ENCODE peak calls at places on chromosomes 5 and 9, in eight cellular contexts. A is CD8-positive, alpha-beta T cell; Y is naive thymus-derived CD4-positive, alpha-beta T cell; U is endodermal cell; W is A549; Q is mesendoderm; N is aorta; O is upper lobe of right lung. C is an unnamed sample.

GRCh38 chr5:174837919-174838902 is 113.8 kb downstream of the MSX2 start:
- DNase-seq in A (no peak), U (peak; percentile 82), W (peak; percentile 40), Q (peak; percentile 73), N (no peak), O (no peak), Y (no peak), C (peak; percentile 80)

GRCh38 chr5:121987685-121988073 is 25.9 kb downstream of the SRFBP1 start:
- DNase-seq in Q (no peak), Y (no peak), O (no peak), U (no peak), A (no peak), W (no peak), N (no peak), C (no peak)

GRCh38 chr9:25964239-25964638 is 286.0 kb upstream of the TUSC1 start:
- DNase-seq in A (no peak), Y (no peak), Q (peak; percentile 95), U (peak; percentile 80), W (peak; percentile 8), O (no peak), N (no peak), C (peak; percentile 92)

GRCh38 chr5:947626-948471 is 55.2 kb downstream of the TRIP13 start:
- DNase-seq in Y (no peak), A (no peak), Q (no peak), O (no peak), U (no peak), N (no peak), W (no peak), C (no peak)

GRCh38 chr9:74800226-74800625 is 87.5 kb downstream of the TRPM6 start:
- DNase-seq in W (no peak), U (no peak), Q (no peak), Y (no peak), A (no peak), N (no peak), O (no peak), C (no peak)

GRCh38 chr9:22005700-22006605 is 3.2 kb downstream of the CDKN2B start:
- DNase-seq in W (no peak), A (no peak), U (peak; percentile 72), N (no peak), Y (no peak), Q (peak; percentile 87), O (peak; percentile 52), C (peak; percentile 69)

GRCh38 chr5:109454726-109455505 is 45.1 kb upstream of the PJA2 start:
- DNase-seq in N (no peak), U (no peak), W (no peak), Y (no peak), Q (peak; percentile 22), A (no peak), O (no peak), C (no peak)

GRCh38 chr5:178334856-178335255 is 102.3 kb upstream of the PHYKPL start:
- DNase-seq in A (no peak), Y (no peak), W (no peak), O (peak; percentile 72), Q (no peak), U (no peak), N (peak; percentile 71), C (no peak)

GRCh38 chr9:121073038-121073437 is 1.7 kb upstream of the CNTRL start:
- DNase-seq in W (no peak), Q (no peak), Y (no peak), O (no peak), U (no peak), N (peak; percentile 76), A (no peak), C (no peak)

GRCh38 chr9:123761905-123762605 is 167.9 kb downstream of the DENND1A start:
- DNase-seq in O (no peak), U (peak; percentile 44), W (no peak), Y (no peak), Q (peak; percentile 47), A (no peak), N (no peak), C (peak; percentile 68)

GRCh38 chr5:178304761-178305645 is 72.4 kb upstream of the PHYKPL start:
- DNase-seq in Q (no peak), U (peak; percentile 20), O (peak; percentile 49), Y (no peak), W (no peak), N (no peak), A (no peak), C (no peak)

GRCh38 chr5:150561571-150562295 is 53.8 kb downstream of the NDST1 start:
- DNase-seq in N (no peak), Y (no peak), O (no peak), U (no peak), Q (no peak), W (no peak), A (no peak), C (no peak)

GRCh38 chr9:1058826-1059225 is 8.7 kb downstream of the DMRT2 start:
- DNase-seq in Y (no peak), U (no peak), A (no peak), Q (no peak), N (no peak), W (no peak), O (no peak), C (no peak)

GRCh38 chr9:130732131-130732530 is 38.6 kb downstream of the EXOSC2 start:
- DNase-seq in N (no peak), U (peak; percentile 59), Q (peak; percentile 28), O (no peak), W (no peak), Y (no peak), A (no peak), C (peak; percentile 60)

GRCh38 chr5:135921388-135921787 is 25.7 kb upstream of the IL9 start:
- DNase-seq in O (no peak), Q (no peak), W (no peak), N (no peak), U (no peak), Y (no peak), A (no peak), C (no peak)

GRCh38 chr9:129278391-129279237 is 100.6 kb upstream of the IER5L start:
- DNase-seq in U (peak; percentile 86), Q (no peak), N (peak; percentile 31), W (peak; percentile 76), A (no peak), O (peak; percentile 63), Y (no peak), C (peak; percentile 71)

GRCh38 chr9:113673726-113674125 is 202.4 kb upstream of the ZNF618 start:
- DNase-seq in N (no peak), O (no peak), A (no peak), W (no peak), U (no peak), Y (no peak), Q (no peak), C (no peak)

GRCh38 chr9:69139596-69139995 is 34.5 kb upstream of the TJP2 start:
- DNase-seq in U (peak; percentile 40), A (no peak), W (no peak), O (no peak), Y (no peak), N (no peak), Q (no peak), C (no peak)

GRCh38 chr9:71766663-71767062 is 1.6 kb downstream of the CEMIP2 start:
- DNase-seq in W (no peak), O (no peak), Y (no peak), A (peak; percentile 20), N (no peak), U (no peak), Q (no peak), C (no peak)

GRCh38 chr9:71765693-71766092 is 2.6 kb downstream of the CEMIP2 start:
- DNase-seq in O (no peak), N (no peak), Y (no peak), W (no peak), Q (no peak), U (no peak), A (no peak), C (no peak)

GRCh38 chr9:71762900-71763653 is 5.2 kb downstream of the CEMIP2 start:
- DNase-seq in W (peak; percentile 71), O (no peak), U (no peak), N (no peak), A (no peak), Q (no peak), Y (no peak), C (no peak)

GRCh38 chr9:71763752-71764332 is 4.5 kb downstream of the CEMIP2 start:
- DNase-seq in A (no peak), Q (no peak), U (no peak), N (no peak), Y (no peak), W (no peak), O (no peak), C (no peak)

GRCh38 chr9:71764438-71764837 is 3.9 kb downstream of the CEMIP2 start:
- DNase-seq in U (no peak), A (no peak), N (no peak), W (no peak), O (no peak), Q (no peak), Y (no peak), C (no peak)
- H3K4me1 ChIP-seq in U (peaks cover 31% of the 10 kb centered on the region), A (peaks cover 58% of the 10 kb centered on the region), N (no peaks in the 10 kb centered on the region), W (peaks cover 62% of the 10 kb centered on the region), O (peaks cover 44% of the 10 kb centered on the region), Q (peaks cover 8% of the 10 kb centered on the region), Y (peaks cover 32% of the 10 kb centered on the region), C (peaks cover 75% of the 10 kb centered on the region)

DNA sequence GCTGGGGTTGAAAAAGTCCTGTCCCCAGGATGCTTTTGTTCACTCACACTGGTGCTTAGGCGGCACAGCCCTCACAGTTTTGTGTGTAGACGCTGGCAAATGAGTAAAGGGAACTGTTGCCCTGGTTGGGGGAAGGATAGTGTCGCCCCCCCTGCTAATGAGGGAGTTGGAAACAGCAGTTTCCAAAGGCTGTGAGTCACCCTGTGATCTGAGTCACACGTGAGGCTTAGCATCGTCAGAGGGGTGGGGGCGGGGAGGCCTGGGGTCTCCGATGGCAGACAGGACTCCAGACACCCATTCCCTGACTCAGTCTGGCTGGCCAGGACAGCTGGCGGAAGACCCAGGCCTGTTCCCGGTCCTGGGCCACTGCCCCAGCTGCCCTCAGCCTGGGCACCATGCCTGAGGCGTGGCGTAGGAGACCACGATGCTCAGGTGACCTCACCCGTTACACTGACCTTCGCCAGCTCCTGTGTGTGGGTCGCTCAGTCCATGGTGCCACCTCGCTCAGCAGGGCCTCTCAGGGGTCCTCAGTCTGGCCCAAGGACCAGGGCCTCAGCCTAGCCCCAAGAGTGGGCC is 2.9 kb downstream of the DNAJB5 start:
- DNase-seq in W (no peak), Y (no peak), Q (peak; percentile 87), U (peak; percentile 72), A (peak; percentile 23), N (peak; percentile 85), O (no peak), C (no peak)
- H3K4me1 ChIP-seq in W (peaks cover 47% of the 10 kb centered on the region), Y (peaks cover 8% of the 10 kb centered on the region), Q (peaks cover 30% of the 10 kb centered on the region), U (peaks cover 31% of the 10 kb centered on the region), A (peaks cover 18% of the 10 kb centered on the region), N (no peaks in the 10 kb centered on the region), O (peaks cover 30% of the 10 kb centered on the region), C (peaks cover 49% of the 10 kb centered on the region)

DNA sequence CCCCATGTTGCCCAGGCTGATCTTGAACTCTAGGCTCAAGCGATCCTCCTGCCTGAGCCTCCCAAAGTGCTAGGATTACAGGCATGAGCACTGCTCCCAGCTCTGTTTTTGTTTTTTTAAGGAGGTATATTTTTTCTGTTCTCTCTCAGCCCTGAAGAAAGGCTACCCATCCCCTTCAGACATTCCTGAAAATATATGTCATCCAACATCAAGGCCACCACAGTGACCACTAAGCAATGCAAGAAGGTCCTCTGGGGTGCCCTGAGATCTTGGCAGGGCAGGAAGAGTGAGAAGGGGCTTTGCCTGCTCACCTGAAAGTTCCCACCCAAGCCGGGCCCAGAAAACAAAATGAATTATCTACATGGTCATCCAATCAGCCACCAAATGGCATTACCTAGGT is 47.8 kb upstream of the IL17B start:
- DNase-seq in Y (no peak), N (no peak), W (no peak), U (no peak), Q (no peak), A (no peak), O (no peak), C (no peak)
- H3K4me1 ChIP-seq in Y (no peaks in the 10 kb centered on the region), N (no peaks in the 10 kb centered on the region), W (peaks cover 23% of the 10 kb centered on the region), U (peaks cover 9% of the 10 kb centered on the region), Q (peaks cover 12% of the 10 kb centered on the region), A (peaks cover 9% of the 10 kb centered on the region), O (peaks cover 49% of the 10 kb centered on the region), C (peaks cover 33% of the 10 kb centered on the region)

GRCh38 chr5:13601152-13601551 is 343.3 kb downstream of the DNAH5 start:
- DNase-seq in U (no peak), W (no peak), N (no peak), Y (no peak), Q (no peak), A (no peak), O (no peak), C (no peak)
- H3K4me1 ChIP-seq in U (no peaks in the 10 kb centered on the region), W (peaks cover 7% of the 10 kb centered on the region), N (no peaks in the 10 kb centered on the region), Y (no peaks in the 10 kb centered on the region), Q (no peaks in the 10 kb centered on the region), A (no peaks in the 10 kb centered on the region), O (no peaks in the 10 kb centered on the region), C (no peaks in the 10 kb centered on the region)

C was measured in GM23338.